ENCODE peak calls at places on chromosomes 16 and 17, in four cellular contexts. One of them, this sample, is unnamed.

GRCh38 chr17:40293363-40293762 is 5.7 kb downstream of the CDC6 start:
- DNase-seq in lower leg skin: no peak
- DNase-seq in mammary epithelial cell: no peak
- DNase-seq in spleen: no peak
- DNase-seq in this sample: no peak

GRCh38 chr16:180921-181667 is 835 bp downstream of the HBQ1 start:
- DNase-seq in lower leg skin: peak
- DNase-seq in mammary epithelial cell: peak
- DNase-seq in spleen: peak
- DNase-seq in this sample: peak

GRCh38 chr17:50638851-50639767 is 4.4 kb downstream of the ABCC3 start:
- DNase-seq in lower leg skin: peak
- DNase-seq in mammary epithelial cell: peak
- DNase-seq in spleen: peak
- DNase-seq in this sample: no peak

GRCh38 chr17:3894927-3895343 is 2.1 kb upstream of the CAMKK1 start:
- DNase-seq in lower leg skin: no peak
- DNase-seq in mammary epithelial cell: no peak
- DNase-seq in spleen: no peak
- DNase-seq in this sample: no peak

GRCh38 chr16:1579214-1579613 is 32.7 kb downstream of the IFT140 start:
- DNase-seq in lower leg skin: no peak
- DNase-seq in mammary epithelial cell: no peak
- DNase-seq in spleen: no peak
- DNase-seq in this sample: no peak

GRCh38 chr16:85037050-85037410 is 9.4 kb downstream of the KIAA0513 start:
- DNase-seq in lower leg skin: no peak
- DNase-seq in mammary epithelial cell: peak
- DNase-seq in spleen: no peak
- DNase-seq in this sample: no peak

GRCh38 chr17:35789044-35789443 is 6.4 kb downstream of the MMP28 start:
- DNase-seq in lower leg skin: no peak
- DNase-seq in mammary epithelial cell: no peak
- DNase-seq in spleen: no peak
- DNase-seq in this sample: no peak

GRCh38 chr17:46841561-46842379 is 9.6 kb upstream of the WNT9B start:
- DNase-seq in lower leg skin: no peak
- DNase-seq in mammary epithelial cell: no peak
- DNase-seq in spleen: no peak
- DNase-seq in this sample: no peak

GRCh38 chr16:56300901-56301351 is 109.6 kb downstream of the GNAO1 start:
- DNase-seq in lower leg skin: no peak
- DNase-seq in mammary epithelial cell: no peak
- DNase-seq in spleen: peak
- DNase-seq in this sample: no peak

GRCh38 chr17:78141437-78142112 is 4.6 kb upstream of the C17orf99 start:
- DNase-seq in lower leg skin: no peak
- DNase-seq in mammary epithelial cell: peak
- DNase-seq in spleen: peak
- DNase-seq in this sample: no peak

GRCh38 chr17:19304751-19305150 is 57.8 kb downstream of the B9D1 start:
- DNase-seq in lower leg skin: no peak
- DNase-seq in mammary epithelial cell: no peak
- DNase-seq in spleen: peak
- DNase-seq in this sample: no peak

GRCh38 chr16:58027341-58028167 is 2.0 kb downstream of the MMP15 start:
- DNase-seq in lower leg skin: no peak
- DNase-seq in mammary epithelial cell: peak
- DNase-seq in spleen: peak
- DNase-seq in this sample: peak

GRCh38 chr17:51481370-51481769 is 221.0 kb downstream of the UTP18 start:
- DNase-seq in lower leg skin: no peak
- DNase-seq in mammary epithelial cell: no peak
- DNase-seq in spleen: no peak
- DNase-seq in this sample: no peak

GRCh38 chr17:56817066-56817465 is 16.7 kb downstream of the C17orf67 start:
- DNase-seq in lower leg skin: no peak
- DNase-seq in mammary epithelial cell: no peak
- DNase-seq in spleen: no peak
- DNase-seq in this sample: no peak

GRCh38 chr17:17354560-17355357 is 51.6 kb downstream of the NT5M start:
- DNase-seq in lower leg skin: peak
- DNase-seq in mammary epithelial cell: peak
- DNase-seq in spleen: peak
- DNase-seq in this sample: peak

GRCh38 chr16:90040152-90041023 is 21.1 kb upstream of the DBNDD1 start:
- DNase-seq in lower leg skin: no peak
- DNase-seq in mammary epithelial cell: no peak
- DNase-seq in spleen: no peak
- DNase-seq in this sample: no peak

GRCh38 chr17:50872710-50873424 is 6.7 kb upstream of the TOB1 start:
- DNase-seq in lower leg skin: peak
- DNase-seq in mammary epithelial cell: peak
- DNase-seq in spleen: no peak
- DNase-seq in this sample: no peak

GRCh38 chr16:56195151-56195550 is 3.9 kb downstream of the GNAO1 start:
- DNase-seq in lower leg skin: no peak
- DNase-seq in mammary epithelial cell: no peak
- DNase-seq in spleen: no peak
- DNase-seq in this sample: no peak

GRCh38 chr16:70160388-70160787 is 13.2 kb upstream of the CLEC18C start:
- DNase-seq in lower leg skin: peak
- DNase-seq in mammary epithelial cell: no peak
- DNase-seq in spleen: peak
- DNase-seq in this sample: no peak

GRCh38 chr17:72771734-72772133 is 320.8 kb downstream of the SLC39A11 start:
- DNase-seq in lower leg skin: no peak
- DNase-seq in mammary epithelial cell: no peak
- DNase-seq in spleen: no peak
- DNase-seq in this sample: no peak

GRCh38 chr16:7422489-7422888 is 89.8 kb downstream of the RBFOX1 start:
- DNase-seq in lower leg skin: no peak
- DNase-seq in mammary epithelial cell: no peak
- DNase-seq in spleen: no peak
- DNase-seq in this sample: no peak

GRCh38 chr16:55113195-55113594 is 182.5 kb downstream of the IRX5 start:
- DNase-seq in lower leg skin: no peak
- DNase-seq in mammary epithelial cell: no peak
- DNase-seq in spleen: no peak
- DNase-seq in this sample: no peak

GRCh38 chr16:87725596-87726235 is 40.1 kb downstream of the KLHDC4 start:
- DNase-seq in lower leg skin: no peak
- DNase-seq in mammary epithelial cell: no peak
- DNase-seq in spleen: no peak
- DNase-seq in this sample: peak

GRCh38 chr16:83887088-83887487 is 11.8 kb upstream of the MLYCD start:
- DNase-seq in lower leg skin: no peak
- DNase-seq in mammary epithelial cell: peak
- DNase-seq in spleen: no peak
- DNase-seq in this sample: no peak
- TF ChIP-seq CTCF in lower leg skin: no peak
- TF ChIP-seq CTCF in mammary epithelial cell: peak
- TF ChIP-seq CTCF in spleen: no peak
- TF ChIP-seq CTCF in this sample: no peak

GRCh38 chr17:49371178-49371834 is 9.3 kb upstream of the ZNF652 start:
- DNase-seq in lower leg skin: no peak
- DNase-seq in mammary epithelial cell: no peak
- DNase-seq in spleen: no peak
- DNase-seq in this sample: no peak
- TF ChIP-seq CTCF in lower leg skin: no peak
- TF ChIP-seq CTCF in mammary epithelial cell: no peak
- TF ChIP-seq CTCF in spleen: no peak
- TF ChIP-seq CTCF in this sample: no peak

DNA sequence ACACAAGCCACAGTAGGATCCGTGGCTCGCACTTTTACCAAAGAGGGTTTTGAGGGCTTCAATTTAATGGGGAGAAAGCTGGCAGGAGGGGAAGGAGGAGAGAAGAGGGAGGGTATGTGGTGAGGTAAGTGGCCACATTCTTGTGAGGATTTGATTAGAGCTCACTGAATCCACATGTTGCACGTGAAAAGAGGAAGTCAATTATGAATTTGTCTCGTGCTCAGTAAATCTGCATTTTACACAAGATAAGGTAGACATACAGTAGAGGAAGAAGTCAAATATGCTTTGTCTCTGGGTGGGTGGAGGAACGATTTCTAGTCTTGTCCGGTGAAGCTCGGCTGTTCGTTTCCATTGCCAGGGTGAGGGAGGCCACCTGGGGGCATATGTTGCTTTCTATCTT is 862 bp downstream of the ZNF232 start:
- DNase-seq in lower leg skin: no peak
- DNase-seq in mammary epithelial cell: no peak
- DNase-seq in spleen: no peak
- DNase-seq in this sample: peak
- TF ChIP-seq CTCF in lower leg skin: no peak
- TF ChIP-seq CTCF in mammary epithelial cell: no peak
- TF ChIP-seq CTCF in spleen: no peak
- TF ChIP-seq CTCF in this sample: no peak

GRCh38 chr17:58706351-58707140 is 14.1 kb downstream of the RAD51C start:
- DNase-seq in lower leg skin: no peak
- DNase-seq in mammary epithelial cell: no peak
- DNase-seq in spleen: peak
- DNase-seq in this sample: no peak

GRCh38 chr17:58710948-58711552 is 18.6 kb downstream of the RAD51C start:
- DNase-seq in lower leg skin: peak
- DNase-seq in mammary epithelial cell: peak
- DNase-seq in spleen: no peak
- DNase-seq in this sample: no peak
- TF ChIP-seq CTCF in lower leg skin: peak
- TF ChIP-seq CTCF in mammary epithelial cell: peak
- TF ChIP-seq CTCF in spleen: peak
- TF ChIP-seq CTCF in this sample: peak

DNA sequence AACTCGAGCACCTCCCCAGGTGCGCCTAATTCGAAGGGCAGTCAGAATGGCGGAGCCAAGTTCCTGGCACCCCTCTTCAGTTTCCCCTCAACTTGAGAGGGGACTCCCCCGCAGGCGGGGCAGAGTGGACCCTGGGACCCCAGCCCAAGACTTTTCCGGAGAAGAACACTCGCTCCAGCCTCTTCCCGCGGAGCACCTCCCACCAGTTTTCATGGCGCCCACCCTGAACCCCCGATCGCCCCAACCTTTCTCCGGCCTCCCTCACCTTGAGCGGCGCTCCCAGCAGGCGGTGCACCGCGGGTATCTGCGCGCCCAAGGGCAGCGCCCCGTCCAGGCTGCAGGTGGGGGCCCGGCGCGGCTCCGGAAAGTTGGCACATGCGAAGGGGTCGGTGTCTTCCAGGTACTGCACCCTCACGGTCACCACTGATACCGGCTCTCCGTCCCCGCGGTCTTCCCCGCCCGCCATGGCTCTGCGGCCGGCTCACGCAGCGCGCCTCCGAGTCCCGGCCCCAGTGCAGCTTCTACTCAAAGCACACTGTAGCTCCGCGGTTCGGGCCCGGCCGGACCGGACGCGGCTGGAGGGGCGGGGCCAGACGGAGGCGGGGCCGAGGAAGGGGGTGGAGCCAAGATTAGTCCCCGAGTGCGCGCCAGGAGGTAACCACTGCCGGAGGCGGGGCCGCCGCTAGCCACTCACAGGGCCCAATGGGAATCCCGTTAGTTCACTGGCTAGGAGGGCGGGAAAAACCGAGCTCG is at the start of gene FHOD1:
- DNase-seq in lower leg skin: peak
- DNase-seq in mammary epithelial cell: peak
- DNase-seq in spleen: peak
- DNase-seq in this sample: peak
- TF ChIP-seq CTCF in lower leg skin: peak
- TF ChIP-seq CTCF in mammary epithelial cell: no peak
- TF ChIP-seq CTCF in spleen: peak
- TF ChIP-seq CTCF in this sample: no peak